ENCODE peak calls at places on chromosome 1, in six cellular contexts. J, P, S, K, Q and H are unnamed samples.

GRCh38 chr1:201819346-201819745 is 9.6 kb upstream of the IPO9 start:
- DNase-seq in K (peak), Q (no peak), J (no peak), S (no peak), P (no peak), H (no peak)

GRCh38 chr1:91699339-91699970 is 186.5 kb downstream of the TGFBR3 start:
- DNase-seq in P (no peak), S (no peak), J (no peak), K (peak), Q (no peak), H (no peak)

GRCh38 chr1:173430707-173431662 is 46.1 kb upstream of the PRDX6 start:
- DNase-seq in Q (peak), K (peak), J (peak), S (peak), P (peak), H (peak)

GRCh38 chr1:98389809-98390208 is 271.7 kb upstream of the SNX7 start:
- DNase-seq in P (no peak), Q (no peak), S (no peak), J (no peak), K (peak), H (no peak)

GRCh38 chr1:79042117-79042516 is 35.6 kb upstream of the ADGRL4 start:
- DNase-seq in S (no peak), P (no peak), J (no peak), Q (no peak), K (peak), H (no peak)

GRCh38 chr1:7617826-7618225 is 153.3 kb upstream of the VAMP3 start:
- DNase-seq in Q (no peak), P (no peak), K (no peak), S (no peak), J (no peak), H (no peak)

GRCh38 chr1:95039360-95040031 is 33.3 kb downstream of the ALG14 start:
- DNase-seq in K (no peak), J (no peak), Q (no peak), S (no peak), P (peak), H (no peak)

GRCh38 chr1:53602376-53602775 is 136.6 kb downstream of the GLIS1 start:
- DNase-seq in Q (no peak), J (no peak), S (no peak), P (no peak), K (no peak), H (no peak)

GRCh38 chr1:180440335-180440734 is 62.0 kb downstream of the ACBD6 start:
- DNase-seq in Q (no peak), K (no peak), S (no peak), P (no peak), J (no peak), H (no peak)

GRCh38 chr1:27861436-27861835 is 10.9 kb upstream of the THEMIS2 start:
- DNase-seq in Q (no peak), S (no peak), P (no peak), J (no peak), K (no peak), H (no peak)

GRCh38 chr1:27872059-27872801 is at the start of gene THEMIS2:
- DNase-seq in Q (peak), J (no peak), K (peak), S (peak), P (peak), H (peak)

GRCh38 chr1:113199718-113200455 is 126.9 kb downstream of the LRIG2 start:
- DNase-seq in J (no peak), K (no peak), Q (no peak), S (no peak), P (no peak), H (no peak)

GRCh38 chr1:115112496-115113375 is 23.4 kb upstream of the TSPAN2 start:
- DNase-seq in S (peak), J (peak), Q (no peak), P (peak), K (peak), H (peak)

GRCh38 chr1:110229348-110230001 is 19.4 kb downstream of the KCNC4 start:
- DNase-seq in Q (no peak), J (peak), P (no peak), S (no peak), K (peak), H (no peak)

GRCh38 chr1:210321552-210321951 is 7.2 kb upstream of the HHAT start:
- DNase-seq in J (no peak), K (peak), P (no peak), Q (no peak), S (no peak), H (no peak)